ENCODE peak calls at places on chromosome 16, in seven cellular contexts. C is GM23248, L is neural progenitor cell, K is fibroblast of lung, F is HCT116, W is MM.1S, U is astrocyte. D is an unnamed sample. For H3K27me3, the result is how much of the 10 kb centered on the place peaks cover.

GRCh38 chr16:57732011-57732410 is 3.6 kb upstream of the KATNB1 start:
- DNase-seq in C (peak), L (no peak), K (no peak), F (no peak), W (no peak), U (no peak), D (no peak)

GRCh38 chr16:69132424-69133252 is at the start of the genes CHTF8 and UTP4:
- DNase-seq in C (peak), L (peak), K (peak), F (peak), W (peak), U (peak), D (peak)

GRCh38 chr16:49528035-49528434 is 154.4 kb downstream of the C16orf78 start:
- DNase-seq in C (peak), L (no peak), K (peak), F (no peak), W (no peak), U (peak), D (peak)

GRCh38 chr16:66289051-66289680 is 77.3 kb upstream of the CDH5 start:
- DNase-seq in C (no peak), L (no peak), K (no peak), F (no peak), W (no peak), U (no peak), D (no peak)

GRCh38 chr16:9681556-9681955 is 500.7 kb downstream of the GRIN2A start:
- DNase-seq in C (no peak), L (peak), K (no peak), F (no peak), W (no peak), U (no peak), D (no peak)

GRCh38 chr16:66133641-66134402 is 232.7 kb upstream of the CDH5 start:
- DNase-seq in C (no peak), L (no peak), K (peak), F (no peak), W (no peak), U (peak), D (peak)

GRCh38 chr16:20866161-20866772 is 33.9 kb downstream of the DCUN1D3 start:
- DNase-seq in C (peak), L (peak), K (peak), F (peak), W (no peak), U (peak), D (peak)

GRCh38 chr16:68972720-68973119 is 129.4 kb downstream of the TANGO6 start:
- DNase-seq in C (peak), L (peak), K (peak), F (no peak), W (no peak), U (peak), D (peak)

GRCh38 chr16:83967838-83968482 is at the start of gene NECAB2:
- DNase-seq in C (peak), L (peak), K (peak), F (no peak), W (no peak), U (no peak), D (peak)

GRCh38 chr16:3183445-3184139 is 4.4 kb upstream of the OR1F1 start:
- DNase-seq in C (peak), L (no peak), K (peak), F (no peak), W (no peak), U (no peak), D (no peak)

GRCh38 chr16:3180445-3180878 is 7.5 kb upstream of the OR1F1 start:
- DNase-seq in C (no peak), L (no peak), K (no peak), F (no peak), W (no peak), U (no peak), D (peak)

GRCh38 chr16:3179651-3180050 is 8.4 kb upstream of the OR1F1 start:
- DNase-seq in C (no peak), L (no peak), K (no peak), F (no peak), W (no peak), U (no peak), D (no peak)

GRCh38 chr16:3186946-3187690 is 886 bp upstream of the OR1F1 start:
- DNase-seq in C (no peak), L (no peak), K (no peak), F (no peak), W (no peak), U (no peak), D (no peak)

DNA sequence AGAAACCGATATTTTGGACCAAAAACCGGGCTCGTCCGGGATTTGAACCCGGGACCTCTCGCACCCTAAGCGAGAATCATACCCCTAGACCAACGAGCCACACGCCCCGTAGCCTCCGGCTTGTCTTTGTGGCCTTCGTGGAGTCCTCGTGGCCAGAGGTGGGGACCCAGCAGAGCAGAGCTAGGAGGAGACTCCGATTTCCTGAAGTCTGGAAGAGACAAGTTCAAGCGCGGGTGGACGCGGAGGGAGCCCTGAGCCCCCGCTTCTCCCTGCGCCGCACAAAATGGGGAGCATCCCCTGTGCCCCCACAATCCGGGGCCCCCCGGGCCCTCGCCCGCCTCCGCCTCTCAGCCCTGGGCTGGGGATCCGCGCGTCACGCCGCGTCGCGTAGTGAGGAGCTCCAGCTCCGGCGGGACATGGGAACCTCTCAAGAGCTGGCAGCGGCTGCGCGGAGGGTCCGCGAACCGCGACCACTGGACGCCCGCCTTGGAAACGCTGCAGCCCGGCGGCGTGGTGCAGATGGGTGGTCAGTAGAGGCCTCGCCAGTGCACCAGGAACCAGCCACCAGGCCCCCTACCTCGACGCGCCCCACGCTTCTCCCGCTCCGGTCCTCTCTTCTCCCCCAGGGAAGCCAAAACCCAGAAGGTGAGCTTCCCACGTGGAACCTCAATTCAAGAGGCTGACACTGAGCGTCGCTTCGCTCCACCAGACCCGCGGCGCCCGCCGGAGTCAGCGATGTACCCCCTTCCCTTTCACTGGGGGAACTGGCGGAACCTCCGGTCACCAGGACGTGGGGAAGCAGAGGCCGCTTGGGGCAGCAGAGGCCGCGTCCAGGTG is 5.2 kb upstream of the OR1F1 start:
- DNase-seq in C (peak), L (peak), K (peak), F (no peak), W (no peak), U (no peak), D (peak)
- TF ChIP-seq EZH2 in C (no peak), L (no peak), K (peak), F (no peak), W (no peak), U (peak), D (no peak)

GRCh38 chr16:78505544-78506371 is 406.3 kb downstream of the WWOX start:
- DNase-seq in C (peak), L (no peak), K (peak), F (no peak), W (no peak), U (peak), D (no peak)
- H3K4me3 ChIP-seq in C (peak), L (no peak), K (peak), F (no peak), W (no peak), U (no peak), D (no peak)

GRCh38 chr16:29899516-29900101 is at the start of gene SEZ6L2:
- DNase-seq in C (peak), L (peak), K (peak), F (peak), W (no peak), U (peak), D (peak)

GRCh38 chr16:29903579-29903978 is 3.3 kb downstream of the ASPHD1 start:
- DNase-seq in C (no peak), L (no peak), K (no peak), F (no peak), W (no peak), U (no peak), D (no peak)

GRCh38 chr16:29900888-29901606 is 759 bp downstream of the ASPHD1 start:
- DNase-seq in C (peak), L (peak), K (no peak), F (no peak), W (no peak), U (peak), D (no peak)

GRCh38 chr16:29900102-29900887 is at the start of gene ASPHD1:
- DNase-seq in C (peak), L (peak), K (peak), F (peak), W (peak), U (peak), D (peak)

GRCh38 chr16:29901607-29901945 is 1.3 kb downstream of the ASPHD1 start:
- DNase-seq in C (no peak), L (no peak), K (no peak), F (no peak), W (no peak), U (no peak), D (no peak)
- H3K27me3 ChIP-seq in C (under half), L (under half), K (under half), F (under half), W (under half), U (under half), D (under half)

GRCh38 chr16:75010427-75010826 is 11.6 kb downstream of the ZNRF1 start:
- DNase-seq in C (no peak), L (no peak), K (peak), F (no peak), W (no peak), U (no peak), D (no peak)
- TF ChIP-seq EZH2 in C (no peak), L (no peak), K (no peak), F (no peak), W (no peak), U (no peak), D (no peak)

GRCh38 chr16:89764711-89765201 is 43.4 kb downstream of the ZNF276 start:
- DNase-seq in C (no peak), L (no peak), K (no peak), F (no peak), W (peak), U (no peak), D (no peak)

GRCh38 chr16:89765292-89765810 is 44.0 kb downstream of the ZNF276 start:
- DNase-seq in C (no peak), L (no peak), K (no peak), F (no peak), W (no peak), U (no peak), D (no peak)

GRCh38 chr16:89759742-89760366 is 38.5 kb downstream of the ZNF276 start:
- DNase-seq in C (no peak), L (no peak), K (no peak), F (no peak), W (no peak), U (no peak), D (no peak)

GRCh38 chr16:89761304-89761922 is 40.1 kb downstream of the ZNF276 start:
- DNase-seq in C (no peak), L (no peak), K (no peak), F (no peak), W (peak), U (no peak), D (no peak)
- H3K4me3 ChIP-seq in C (no peak), L (no peak), K (no peak), F (no peak), W (no peak), U (no peak), D (no peak)

GRCh38 chr16:86297391-86297790 is 212.9 kb upstream of the FOXF1 start:
- DNase-seq in C (peak), L (no peak), K (peak), F (no peak), W (no peak), U (no peak), D (no peak)
- H3K27me3 ChIP-seq in C (half or more), L (half or more), K (under half), F (half or more), W (half or more), U (half or more), D (half or more)

GRCh38 chr16:85329059-85329812 is 217.0 kb upstream of the CIBAR2 start:
- DNase-seq in C (peak), L (peak), K (peak), F (peak), W (no peak), U (peak), D (peak)
- TF ChIP-seq EZH2 in C (no peak), L (no peak), K (no peak), F (no peak), W (no peak), U (no peak), D (no peak)

DNA sequence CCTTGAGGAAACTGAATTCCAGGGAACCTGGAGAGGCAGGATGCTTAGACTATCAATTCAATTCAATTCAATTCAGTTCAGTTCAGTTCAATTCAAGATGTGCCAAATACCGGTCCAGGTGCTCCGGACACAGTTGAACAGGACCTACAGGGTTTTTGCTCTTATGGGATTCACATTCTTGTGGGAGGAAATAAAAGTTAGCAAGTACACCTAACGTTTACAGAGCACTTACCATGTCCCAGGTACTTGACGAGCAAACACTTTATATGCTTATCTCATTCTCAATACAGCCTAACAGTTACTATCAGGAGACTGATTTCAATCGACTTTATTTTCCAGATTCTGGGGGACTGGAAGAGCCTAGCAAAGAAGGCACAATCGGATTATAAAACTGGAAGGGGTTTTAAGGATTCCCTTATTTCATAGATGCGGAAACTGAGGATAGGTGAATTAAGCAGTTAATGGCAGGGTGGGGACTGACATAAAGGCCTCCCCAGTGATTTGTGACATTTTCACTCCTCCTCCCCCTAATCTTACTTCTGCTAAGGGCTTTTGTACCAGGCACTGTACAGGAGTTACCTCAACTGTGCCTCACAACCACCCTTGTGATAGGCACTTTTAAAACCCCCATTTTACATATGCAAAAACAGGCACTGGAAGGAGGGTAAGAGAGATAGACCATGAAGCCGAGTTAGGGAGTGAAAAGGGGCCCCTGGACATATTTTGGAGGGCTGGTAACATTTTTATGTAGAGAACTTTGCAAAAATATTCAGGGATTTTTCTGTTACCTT is 666 bp upstream of the GDE1 start:
- DNase-seq in C (no peak), L (no peak), K (no peak), F (no peak), W (no peak), U (no peak), D (no peak)
- H3K4me3 ChIP-seq in C (peak), L (peak), K (no peak), F (peak), W (peak), U (peak), D (peak)

GRCh38 chr16:50970221-50970620 is 180.8 kb downstream of the SALL1 start:
- DNase-seq in C (no peak), L (no peak), K (no peak), F (no peak), W (no peak), U (no peak), D (no peak)

GRCh38 chr16:50964491-50964890 is 186.6 kb downstream of the SALL1 start:
- DNase-seq in C (no peak), L (no peak), K (no peak), F (no peak), W (no peak), U (no peak), D (no peak)

GRCh38 chr16:50972899-50973298 is 178.2 kb downstream of the SALL1 start:
- DNase-seq in C (no peak), L (no peak), K (no peak), F (no peak), W (no peak), U (no peak), D (no peak)

GRCh38 chr16:50967827-50968612 is 183.1 kb downstream of the SALL1 start:
- DNase-seq in C (no peak), L (no peak), K (no peak), F (no peak), W (no peak), U (no peak), D (no peak)
- H3K27me3 ChIP-seq in C (under half), L (under half), K (under half), F (under half), W (under half), U (under half), D (half or more)

DNA sequence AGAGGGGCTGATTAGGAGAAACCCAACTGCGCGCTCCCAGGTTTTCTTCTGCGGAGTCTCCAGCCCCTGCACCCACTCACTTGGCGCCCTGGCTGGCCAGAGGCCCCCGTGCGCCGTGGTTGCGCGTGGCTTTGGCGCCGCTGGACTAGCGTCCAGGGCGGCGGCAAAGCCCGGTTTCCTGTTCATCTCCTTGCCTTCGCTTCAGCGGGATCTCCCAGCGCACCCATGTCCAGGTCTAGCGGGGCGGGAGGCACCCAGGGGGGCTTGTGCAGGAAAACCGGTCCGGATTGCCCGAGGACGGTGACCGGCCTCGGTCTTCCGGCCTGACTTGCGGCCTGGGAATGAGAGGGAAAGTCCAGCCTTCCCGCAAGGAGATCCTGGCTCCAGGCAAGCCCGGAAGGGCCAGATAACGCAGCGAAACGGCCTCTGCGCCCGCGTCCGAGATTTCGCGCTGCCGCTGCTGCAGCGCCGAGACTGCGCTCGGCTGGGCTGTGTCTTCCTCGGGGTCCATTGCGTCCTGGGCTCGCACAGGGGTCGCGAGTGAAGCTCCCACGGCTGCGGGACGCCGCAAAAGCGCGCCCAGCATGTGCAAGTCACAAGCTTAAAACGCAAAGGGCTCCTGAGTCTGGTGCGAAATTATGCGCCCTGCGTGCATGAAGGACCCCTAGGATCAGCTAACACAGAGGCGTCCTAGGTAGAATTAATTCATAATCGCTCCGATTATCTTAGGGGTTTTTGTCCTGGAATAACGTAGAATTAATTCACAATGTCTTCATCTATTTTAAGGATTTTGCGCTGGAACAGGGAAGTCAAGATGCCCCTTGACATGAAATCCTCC is 5.7 kb downstream of the FOXF1 start:
- DNase-seq in C (peak), L (peak), K (peak), F (no peak), W (no peak), U (peak), D (no peak)
- TF ChIP-seq EZH2 in C (peak), L (peak), K (no peak), F (no peak), W (no peak), U (no peak), D (peak)